ENCODE peak calls at places on chromosomes 3 and 15, in six cellular contexts. O is activated CD4-positive, alpha-beta T cell treated with anti-CD3 and anti-CD28 coated beads, Interleukin-2, amount 10 ng/mL, durations not matched to agents 7 days and 5 days; T is ovary; E is activated naive CD4-positive, alpha-beta T cell; C is nephron progenitor cell; Q is DMS53. Y is an unnamed sample.

GRCh38 chr3:16377847-16378302 is 112.9 kb downstream of the OXNAD1 start:
- DNase-seq in Q (no peak), C (no peak), O (no peak), T (no peak), E (no peak), Y (no peak)

GRCh38 chr3:79202471-79203143 is 565.2 kb downstream of the ROBO1 start:
- DNase-seq in O (no peak), T (no peak), C (no peak), Q (no peak), E (no peak), Y (no peak)

GRCh38 chr3:52479037-52479875 is 15.9 kb upstream of the STAB1 start:
- DNase-seq in Q (no peak), C (no peak), O (no peak), E (no peak), T (no peak), Y (no peak)

GRCh38 chr3:186679151-186679550 is 13.3 kb downstream of the HRG start:
- DNase-seq in O (no peak), Q (peak; percentile 41), C (no peak), T (no peak), E (no peak), Y (no peak)

GRCh38 chr15:77784361-77785292 is 151.9 kb upstream of the LINGO1 start:
- DNase-seq in E (no peak), C (peak; percentile 37), T (no peak), Q (peak; percentile 50), O (peak; percentile 10), Y (peak; percentile 13)

GRCh38 chr3:178112134-178112533 is 424.1 kb upstream of the KCNMB2 start:
- DNase-seq in E (no peak), O (peak; percentile 20), C (no peak), T (no peak), Q (peak; percentile 38), Y (peak; percentile 6)

GRCh38 chr15:65869954-65870871 is 922 bp downstream of the RAB11A start:
- DNase-seq in O (peak; percentile 36), Q (peak; percentile 78), C (no peak), T (peak; percentile 17), E (no peak), Y (peak; percentile 73)

GRCh38 chr3:104437891-104438290 is 928.8 kb upstream of the ALCAM start:
- DNase-seq in Q (no peak), T (no peak), O (no peak), C (no peak), E (no peak), Y (no peak)

GRCh38 chr3:40118031-40118610 is 191.4 kb upstream of the EIF1B start:
- DNase-seq in C (no peak), O (no peak), Q (no peak), E (no peak), T (no peak), Y (no peak)